ENCODE peak calls at places on chromosomes 2 and 18, in seven cellular contexts. O is pancreas, N is HCT116, I is A673, H is bronchial epithelial cell, V is kidney epithelial cell, R is DND-41. Y is an unnamed sample. For H3K36me3, the result is how much of the 10 kb centered on the place peaks cover.

GRCh38 chr2:142175917-142176316 is 45.1 kb upstream of the LRP1B start:
- DNase-seq in O (no peak), N (no peak), I (no peak), H (no peak), V (no peak), R (no peak), Y (no peak)

GRCh38 chr2:62437785-62438184 is 68.2 kb downstream of the TMEM17 start:
- DNase-seq in O (no peak), N (no peak), I (no peak), H (no peak), V (no peak), R (no peak), Y (no peak)

GRCh38 chr2:86518498-86518897 is 44.7 kb downstream of the CHMP3 start:
- DNase-seq in O (no peak), N (no peak), I (peak), H (no peak), V (no peak), R (no peak), Y (no peak)

GRCh38 chr2:45046786-45047185 is 37.5 kb upstream of the SIX2 start:
- DNase-seq in O (no peak), N (no peak), I (no peak), H (no peak), V (no peak), R (no peak), Y (no peak)

GRCh38 chr2:37625156-37625555 is 46.3 kb downstream of the CDC42EP3 start:
- DNase-seq in O (no peak), N (no peak), I (no peak), H (peak), V (no peak), R (no peak), Y (peak)

GRCh38 chr18:13266208-13267100 is 47.9 kb downstream of the LDLRAD4 start:
- DNase-seq in O (no peak), N (no peak), I (no peak), H (no peak), V (no peak), R (no peak), Y (no peak)

GRCh38 chr2:213104089-213104902 is 47.1 kb downstream of the IKZF2 start:
- DNase-seq in O (no peak), N (no peak), I (peak), H (peak), V (no peak), R (peak), Y (peak)

GRCh38 chr18:36337679-36338419 is 40.3 kb downstream of the FHOD3 start:
- DNase-seq in O (no peak), N (no peak), I (no peak), H (no peak), V (no peak), R (no peak), Y (no peak)

GRCh38 chr2:158232476-158232875 is 130.8 kb downstream of the UPP2 start:
- DNase-seq in O (no peak), N (peak), I (peak), H (peak), V (peak), R (no peak), Y (peak)

GRCh38 chr18:2568129-2568528 is 3.2 kb downstream of the METTL4 start:
- DNase-seq in O (no peak), N (no peak), I (no peak), H (no peak), V (no peak), R (no peak), Y (no peak)

GRCh38 chr2:19687260-19687659 is 214.5 kb downstream of the TTC32 start:
- DNase-seq in O (no peak), N (no peak), I (no peak), H (no peak), V (no peak), R (no peak), Y (no peak)

GRCh38 chr2:187453078-187453641 is 5.1 kb upstream of the CALCRL start:
- DNase-seq in O (no peak), N (peak), I (peak), H (peak), V (no peak), R (no peak), Y (no peak)

GRCh38 chr2:168643979-168644378 is 158.5 kb upstream of the NOSTRIN start:
- DNase-seq in O (no peak), N (no peak), I (no peak), H (no peak), V (no peak), R (no peak), Y (peak)

GRCh38 chr2:227428731-227429285 is 41.1 kb upstream of the SCYGR1 start:
- DNase-seq in O (no peak), N (no peak), I (no peak), H (no peak), V (no peak), R (no peak), Y (peak)

GRCh38 chr2:14632133-14632936 is at the start of gene LRATD1:
- DNase-seq in O (peak), N (no peak), I (peak), H (peak), V (peak), R (no peak), Y (peak)

GRCh38 chr2:134169788-134170187 is 84.1 kb upstream of the MGAT5 start:
- DNase-seq in O (no peak), N (no peak), I (no peak), H (peak), V (no peak), R (no peak), Y (no peak)

GRCh38 chr2:53843595-53843994 is 16.2 kb downstream of the GPR75 start:
- DNase-seq in O (no peak), N (no peak), I (peak), H (no peak), V (no peak), R (no peak), Y (no peak)

GRCh38 chr18:67243799-67244587 is 272.5 kb downstream of the DSEL start:
- DNase-seq in O (no peak), N (no peak), I (peak), H (peak), V (no peak), R (no peak), Y (peak)

GRCh38 chr2:126886201-126886905 is 12.3 kb upstream of the TEX51 start:
- DNase-seq in O (peak), N (peak), I (peak), H (no peak), V (no peak), R (no peak), Y (peak)

GRCh38 chr2:72897785-72898184 is 10.6 kb downstream of the SPR start:
- DNase-seq in O (no peak), N (no peak), I (no peak), H (no peak), V (no peak), R (no peak), Y (no peak)

GRCh38 chr2:204576580-204576979 is 31.3 kb downstream of the PARD3B start:
- DNase-seq in O (no peak), N (no peak), I (no peak), H (no peak), V (no peak), R (no peak), Y (no peak)

GRCh38 chr2:157254041-157254440 is 3.5 kb upstream of the GALNT5 start:
- DNase-seq in O (no peak), N (no peak), I (no peak), H (peak), V (no peak), R (no peak), Y (no peak)

GRCh38 chr18:74493689-74494088 is 2.5 kb upstream of the CNDP2 start:
- DNase-seq in O (peak), N (peak), I (peak), H (peak), V (no peak), R (peak), Y (peak)

GRCh38 chr2:113739849-113740248 is 16.6 kb downstream of the SLC35F5 start:
- DNase-seq in O (no peak), N (no peak), I (no peak), H (peak), V (no peak), R (no peak), Y (no peak)

GRCh38 chr2:69577467-69578200 is 65.9 kb downstream of the AAK1 start:
- DNase-seq in O (no peak), N (no peak), I (no peak), H (no peak), V (no peak), R (no peak), Y (no peak)

GRCh38 chr2:159853101-159853500 is 55.1 kb upstream of the CD302 start:
- DNase-seq in O (no peak), N (no peak), I (no peak), H (no peak), V (no peak), R (no peak), Y (no peak)

GRCh38 chr2:85458611-85459563 is 40.4 kb downstream of the SH2D6 start:
- DNase-seq in O (no peak), N (no peak), I (no peak), H (no peak), V (no peak), R (no peak), Y (no peak)

GRCh38 chr2:26588576-26588975 is 52.6 kb downstream of the CIB4 start:
- DNase-seq in O (no peak), N (no peak), I (no peak), H (no peak), V (no peak), R (no peak), Y (no peak)

GRCh38 chr18:50614838-50615237 is 55.0 kb downstream of the MAPK4 start:
- DNase-seq in O (peak), N (no peak), I (no peak), H (peak), V (no peak), R (no peak), Y (no peak)

GRCh38 chr2:201938151-201938815 is 95.4 kb upstream of the FZD7 start:
- DNase-seq in O (no peak), N (no peak), I (no peak), H (peak), V (no peak), R (no peak), Y (no peak)

GRCh38 chr2:138829326-138829725 is 49.1 kb upstream of the NXPH2 start:
- DNase-seq in O (peak), N (peak), I (peak), H (peak), V (no peak), R (peak), Y (peak)

GRCh38 chr2:177597759-177598158 is 205.2 kb downstream of the AGPS start:
- DNase-seq in O (no peak), N (no peak), I (no peak), H (no peak), V (no peak), R (no peak), Y (no peak)

GRCh38 chr2:148259674-148260073 is 238.8 kb downstream of the MBD5 start:
- DNase-seq in O (no peak), N (no peak), I (peak), H (peak), V (peak), R (peak), Y (no peak)

GRCh38 chr2:161307676-161308075 is 549 bp upstream of the PSMD14 start:
- DNase-seq in O (no peak), N (no peak), I (no peak), H (peak), V (no peak), R (no peak), Y (no peak)

GRCh38 chr18:12038082-12038660 is 55.5 kb upstream of the ANKRD62 start:
- DNase-seq in O (peak), N (no peak), I (peak), H (peak), V (no peak), R (no peak), Y (no peak)

GRCh38 chr2:8252997-8253694 is 428.7 kb upstream of the ID2 start:
- DNase-seq in O (no peak), N (no peak), I (no peak), H (peak), V (no peak), R (peak), Y (no peak)

GRCh38 chr2:109299466-109299865 is 170.5 kb downstream of the SH3RF3 start:
- DNase-seq in O (no peak), N (no peak), I (no peak), H (no peak), V (no peak), R (no peak), Y (no peak)

GRCh38 chr18:9868857-9869712 is 16.7 kb upstream of the TXNDC2 start:
- DNase-seq in O (no peak), N (no peak), I (no peak), H (no peak), V (no peak), R (no peak), Y (no peak)
- H3K4me3 ChIP-seq in O (no peak), N (no peak), I (no peak), H (no peak), V (no peak), R (no peak), Y (no peak)

DNA sequence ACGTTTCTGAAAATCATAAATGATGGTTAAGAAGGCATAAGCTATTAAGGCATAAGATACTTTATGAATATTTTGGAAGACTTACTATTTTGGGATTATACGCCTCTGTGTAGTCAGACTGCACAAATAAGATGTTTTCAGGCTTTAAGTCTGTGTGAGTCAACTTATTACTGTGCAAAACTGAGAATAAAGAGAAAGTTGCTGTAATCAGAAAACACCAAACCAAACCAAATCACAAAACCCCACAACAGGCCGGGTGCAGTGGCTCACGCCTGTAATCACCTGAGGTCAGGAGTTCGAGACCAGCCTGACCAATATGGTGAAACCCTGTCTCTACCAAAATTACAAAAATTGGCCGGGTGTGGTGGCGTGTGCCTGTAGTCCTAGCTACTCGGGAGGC is 7.7 kb downstream of the CLK1 start:
- DNase-seq in O (no peak), N (no peak), I (no peak), H (no peak), V (no peak), R (no peak), Y (no peak)
- H3K36me3 ChIP-seq in O (half or more), N (half or more), I (half or more), H (under half), V (under half), R (half or more), Y (half or more)

GRCh38 chr2:120241709-120242108 is 10.9 kb upstream of the RALB start:
- DNase-seq in O (no peak), N (no peak), I (no peak), H (no peak), V (no peak), R (no peak), Y (no peak)
- TF ChIP-seq CTCF in O (no peak), N (no peak), I (no peak), H (no peak), V (no peak), R (no peak), Y (no peak)

DNA sequence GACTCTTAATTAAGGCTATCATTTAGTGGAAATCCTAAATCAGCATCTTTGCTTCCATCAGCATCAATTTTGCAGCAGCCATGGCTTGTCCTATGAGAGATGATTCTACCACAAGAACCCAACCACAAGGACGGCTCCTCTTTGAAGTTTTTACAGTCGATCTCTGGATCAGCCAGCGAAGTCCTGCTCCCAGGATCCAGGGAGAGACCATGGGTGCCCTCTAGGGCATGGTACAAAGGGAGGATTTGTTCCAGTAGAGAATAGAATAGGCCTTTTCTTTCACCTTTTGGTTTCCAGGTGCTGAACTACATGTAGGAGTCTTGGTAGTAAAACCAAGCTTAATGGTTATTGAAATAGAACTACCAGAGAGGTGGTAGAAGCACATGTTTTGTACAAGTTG is 52.7 kb downstream of the TMEM200C start:
- DNase-seq in O (no peak), N (no peak), I (no peak), H (no peak), V (no peak), R (no peak), Y (no peak)
- H3K4me3 ChIP-seq in O (no peak), N (no peak), I (no peak), H (no peak), V (no peak), R (no peak), Y (no peak)

GRCh38 chr2:46266134-46266533 is 31.1 kb upstream of the EPAS1 start:
- DNase-seq in O (no peak), N (no peak), I (no peak), H (no peak), V (no peak), R (no peak), Y (peak)

GRCh38 chr2:46268986-46269385 is 28.2 kb upstream of the EPAS1 start:
- DNase-seq in O (no peak), N (no peak), I (no peak), H (no peak), V (no peak), R (no peak), Y (peak)

GRCh38 chr2:46269545-46270273 is 27.5 kb upstream of the EPAS1 start:
- DNase-seq in O (no peak), N (no peak), I (no peak), H (no peak), V (no peak), R (no peak), Y (peak)

GRCh38 chr2:46268196-46268595 is 29.0 kb upstream of the EPAS1 start:
- DNase-seq in O (no peak), N (no peak), I (no peak), H (no peak), V (no peak), R (peak), Y (no peak)

DNA sequence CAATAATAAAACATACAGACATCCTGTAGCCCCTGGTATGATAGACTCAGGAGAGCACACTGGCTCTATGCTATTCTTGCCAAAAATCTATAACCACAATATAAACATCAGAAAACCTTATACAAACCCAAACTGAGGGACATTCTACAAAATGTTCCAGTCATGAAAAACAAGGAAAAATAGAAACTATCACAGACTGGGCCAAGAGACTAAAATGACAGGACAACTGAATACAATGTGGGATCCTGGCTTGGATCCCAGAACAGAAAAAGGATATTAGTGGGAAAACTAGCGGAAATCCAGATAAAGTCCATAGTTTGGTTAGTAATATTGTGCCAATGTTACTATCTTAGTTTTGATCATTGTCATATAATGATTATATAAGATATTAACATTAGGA is 29.6 kb upstream of the EPAS1 start:
- DNase-seq in O (no peak), N (no peak), I (no peak), H (no peak), V (no peak), R (no peak), Y (no peak)
- H3K36me3 ChIP-seq in O (under half), N (under half), I (under half), H (under half), V (under half), R (under half), Y (under half)